ENCODE peak calls at places on chromosome 2, in nine cellular contexts. S is ELR; K is stimulated activated CD4-positive, alpha-beta T cell treated with anti-CD3 and anti-CD28 coated beads, Interleukin-2, amount 100 ng/mL, for 48 hours; X is fibroblast of mammary gland; I is NCI-H1092 treated with DMSO at 0.1 percent for 48 hours; G is effector memory CD8-positive, alpha-beta T cell; Z is left ventricle myocardium inferior; O is head of caudate nucleus; U is T-helper 22 cell. R is an unnamed sample.
A peak's percentile ranks its signal among the peaks of the same experiment; 100 is the strongest.

GRCh38 chr2:144132357-144132756 is 387.6 kb downstream of the ZEB2 start:
- DNase-seq in Z (no peak), I (no peak), X (peak; percentile 86), S (peak; percentile 96), U (no peak), O (no peak), G (no peak), K (no peak), R (no peak)

GRCh38 chr2:118062669-118063068 is 25.6 kb upstream of the INSIG2 start:
- DNase-seq in O (no peak), I (no peak), U (no peak), S (no peak), K (no peak), Z (no peak), X (no peak), G (no peak), R (no peak)

GRCh38 chr2:234308073-234308813 is 188.6 kb downstream of the ARL4C start:
- DNase-seq in Z (no peak), U (no peak), K (no peak), X (no peak), I (no peak), G (no peak), O (no peak), S (peak; percentile 67), R (no peak)

GRCh38 chr2:163185160-163185559 is 346.6 kb upstream of the KCNH7 start:
- DNase-seq in G (no peak), S (no peak), X (no peak), Z (no peak), K (no peak), I (no peak), U (no peak), O (no peak), R (no peak)

GRCh38 chr2:14735696-14736095 is 103.2 kb downstream of the LRATD1 start:
- DNase-seq in U (no peak), K (no peak), O (no peak), G (no peak), Z (no peak), I (no peak), X (no peak), S (no peak), R (no peak)

GRCh38 chr2:70525032-70525431 is 28.6 kb downstream of the TGFA start:
- DNase-seq in K (no peak), I (no peak), O (no peak), U (no peak), X (peak; percentile 14), S (peak; percentile 33), G (no peak), Z (no peak), R (peak; percentile 88)

GRCh38 chr2:28868611-28869010 is 1.5 kb downstream of the TRMT61B start:
- DNase-seq in U (no peak), O (no peak), G (no peak), X (no peak), K (no peak), I (no peak), Z (no peak), S (no peak), R (no peak)

GRCh38 chr2:96802721-96803120 is 13.3 kb upstream of the CNNM3 start:
- DNase-seq in Z (no peak), S (no peak), U (no peak), X (no peak), K (no peak), O (no peak), I (no peak), G (no peak), R (no peak)

GRCh38 chr2:159080641-159081040 is 112.2 kb downstream of the TANC1 start:
- DNase-seq in I (no peak), X (no peak), S (no peak), G (no peak), Z (no peak), U (no peak), K (no peak), O (no peak), R (no peak)

GRCh38 chr2:235901243-235901642 is 266.9 kb downstream of the GBX2 start:
- DNase-seq in G (no peak), K (no peak), U (no peak), Z (no peak), I (no peak), O (no peak), X (no peak), S (no peak), R (no peak)

GRCh38 chr2:37775908-37776250 is 104.4 kb upstream of the CDC42EP3 start:
- DNase-seq in O (no peak), G (no peak), U (no peak), X (peak; percentile 68), I (no peak), Z (no peak), S (peak; percentile 63), K (no peak), R (peak; percentile 93)

GRCh38 chr2:209936106-209936663 is 66.3 kb upstream of the RPE start:
- DNase-seq in X (no peak), K (no peak), G (no peak), S (no peak), I (no peak), U (no peak), O (no peak), Z (no peak), R (no peak)

GRCh38 chr2:69827796-69828540 is 1.5 kb upstream of the GMCL1 start:
- DNase-seq in G (no peak), I (no peak), U (no peak), K (no peak), X (peak; percentile 91), S (peak; percentile 44), O (no peak), Z (no peak), R (no peak)

GRCh38 chr2:11480406-11480805 is 14.4 kb upstream of the E2F6 start:
- DNase-seq in G (no peak), U (no peak), Z (no peak), I (no peak), O (no peak), S (no peak), K (no peak), X (no peak), R (no peak)

GRCh38 chr2:153487482-153487881 is 8.9 kb upstream of the RPRM start:
- DNase-seq in I (no peak), U (no peak), X (peak; percentile 6), Z (no peak), S (no peak), O (no peak), G (no peak), K (no peak), R (peak; percentile 3)

GRCh38 chr2:21544392-21544791 is 420.6 kb downstream of the TDRD15 start:
- DNase-seq in K (no peak), O (no peak), X (no peak), I (no peak), G (no peak), S (no peak), U (no peak), Z (no peak), R (no peak)

GRCh38 chr2:239690651-239691631 is 290.1 kb upstream of the HDAC4 start:
- DNase-seq in I (peak; percentile 2), X (no peak), S (no peak), O (no peak), G (no peak), Z (no peak), K (no peak), U (no peak), R (no peak)

GRCh38 chr2:84905181-84906107 is at the start of gene TMSB10:
- DNase-seq in U (peak; percentile 80), X (peak; percentile 73), G (peak; percentile 88), S (peak; percentile 86), O (peak; percentile 93), Z (peak; percentile 91), I (peak; percentile 47), K (peak; percentile 83), R (peak; percentile 85)

GRCh38 chr2:128413718-128414341 is 95.2 kb upstream of the HS6ST1 start:
- DNase-seq in O (no peak), S (no peak), X (no peak), G (no peak), U (no peak), I (peak; percentile 4), K (no peak), Z (no peak), R (no peak)

GRCh38 chr2:225274751-225275150 is 124.8 kb upstream of the NYAP2 start:
- DNase-seq in U (no peak), I (peak; percentile 72), X (peak; percentile 65), O (no peak), Z (no peak), K (no peak), S (peak; percentile 25), G (no peak), R (peak; percentile 44)

GRCh38 chr2:234357666-234358065 is 139.2 kb downstream of the ARL4C start:
- DNase-seq in G (no peak), S (no peak), O (no peak), U (no peak), I (no peak), K (no peak), Z (no peak), X (no peak), R (no peak)

GRCh38 chr2:2057125-2057721 is 273.9 kb downstream of the MYT1L start:
- DNase-seq in X (peak; percentile 0), O (no peak), U (peak; percentile 23), K (peak; percentile 28), Z (peak; percentile 69), S (peak; percentile 12), G (no peak), I (no peak), R (no peak)

GRCh38 chr2:235493775-235494715 is at the start of gene AGAP1:
- DNase-seq in S (peak; percentile 89), X (peak; percentile 79), O (peak; percentile 94), Z (peak; percentile 91), I (peak; percentile 38), U (no peak), K (no peak), G (peak; percentile 12), R (peak; percentile 76)

GRCh38 chr2:42116195-42117181 is 52.7 kb upstream of the EML4 start:
- DNase-seq in I (no peak), S (no peak), U (no peak), X (peak; percentile 57), Z (no peak), O (no peak), G (no peak), K (no peak), R (no peak)

GRCh38 chr2:39920318-39920775 is 141.3 kb upstream of the THUMPD2 start:
- DNase-seq in O (no peak), X (no peak), I (no peak), Z (no peak), G (no peak), K (no peak), U (no peak), S (no peak), R (no peak)

GRCh38 chr2:23549821-23550535 is 165.0 kb downstream of the KLHL29 start:
- DNase-seq in U (no peak), X (no peak), O (no peak), K (no peak), G (no peak), I (no peak), Z (no peak), S (peak; percentile 50), R (no peak)

GRCh38 chr2:71216501-71216900 is 10.4 kb downstream of the PAIP2B start:
- DNase-seq in K (no peak), Z (no peak), I (no peak), X (peak; percentile 5), O (no peak), G (no peak), U (no peak), S (no peak), R (peak; percentile 84)

GRCh38 chr2:160614391-160614790 is 120.8 kb upstream of the RBMS1 start:
- DNase-seq in G (no peak), I (no peak), X (peak; percentile 63), S (peak; percentile 23), U (no peak), K (no peak), O (no peak), Z (no peak), R (no peak)

GRCh38 chr2:191041418-191042161 is 27.6 kb upstream of the STAT1 start:
- DNase-seq in O (no peak), I (no peak), K (no peak), S (peak; percentile 69), G (no peak), U (no peak), Z (no peak), X (peak; percentile 77), R (peak; percentile 63)

R was measured in mammary epithelial cell.